ENCODE peak calls at places on chromosomes 16 and 17, in six cellular contexts. One of them, this sample, is unnamed.
A peak's percentile ranks its signal among the peaks of the same experiment; 100 is the strongest.

GRCh38 chr17:57876866-57877237 is 27.0 kb upstream of the MRPS23 start:
- DNase-seq in GM19239: no peak
- DNase-seq in neural crest cell: no peak
- DNase-seq in ovary: no peak
- DNase-seq in ELR: peak; percentile 36
- DNase-seq in NCI-H1694 treated with DMSO at 0.1 percent for 48 hours: no peak
- DNase-seq in this sample: no peak

GRCh38 chr17:36665417-36665816 is 64.0 kb downstream of the MRM1 start:
- DNase-seq in GM19239: no peak
- DNase-seq in neural crest cell: no peak
- DNase-seq in ovary: no peak
- DNase-seq in ELR: peak; percentile 42
- DNase-seq in NCI-H1694 treated with DMSO at 0.1 percent for 48 hours: no peak
- DNase-seq in this sample: no peak

GRCh38 chr16:66275795-66276428 is 90.6 kb upstream of the CDH5 start:
- DNase-seq in GM19239: peak; percentile 25
- DNase-seq in neural crest cell: peak; percentile 46
- DNase-seq in ovary: no peak
- DNase-seq in ELR: peak; percentile 73
- DNase-seq in NCI-H1694 treated with DMSO at 0.1 percent for 48 hours: peak; percentile 61
- DNase-seq in this sample: no peak

GRCh38 chr17:79078476-79079190 is 4.0 kb downstream of the ENGASE start:
- DNase-seq in GM19239: no peak
- DNase-seq in neural crest cell: no peak
- DNase-seq in ovary: no peak
- DNase-seq in ELR: no peak
- DNase-seq in NCI-H1694 treated with DMSO at 0.1 percent for 48 hours: no peak
- DNase-seq in this sample: no peak

GRCh38 chr16:84836967-84837366 is 17.2 kb downstream of the CRISPLD2 start:
- DNase-seq in GM19239: no peak
- DNase-seq in neural crest cell: no peak
- DNase-seq in ovary: no peak
- DNase-seq in ELR: no peak
- DNase-seq in NCI-H1694 treated with DMSO at 0.1 percent for 48 hours: no peak
- DNase-seq in this sample: no peak

GRCh38 chr17:77924757-77925336 is 33.7 kb upstream of the TNRC6C start:
- DNase-seq in GM19239: no peak
- DNase-seq in neural crest cell: no peak
- DNase-seq in ovary: peak; percentile 25
- DNase-seq in ELR: no peak
- DNase-seq in NCI-H1694 treated with DMSO at 0.1 percent for 48 hours: no peak
- DNase-seq in this sample: no peak

GRCh38 chr17:55577011-55577586 is 65.8 kb upstream of the SMIM36 start:
- DNase-seq in GM19239: no peak
- DNase-seq in neural crest cell: no peak
- DNase-seq in ovary: peak; percentile 53
- DNase-seq in ELR: peak; percentile 83
- DNase-seq in NCI-H1694 treated with DMSO at 0.1 percent for 48 hours: no peak
- DNase-seq in this sample: peak; percentile 37

GRCh38 chr17:33015716-33016346 is 24.2 kb downstream of the SPACA3 start:
- DNase-seq in GM19239: no peak
- DNase-seq in neural crest cell: no peak
- DNase-seq in ovary: no peak
- DNase-seq in ELR: no peak
- DNase-seq in NCI-H1694 treated with DMSO at 0.1 percent for 48 hours: no peak
- DNase-seq in this sample: no peak

GRCh38 chr16:534089-534635 is 6.7 kb downstream of the CAPN15 start:
- DNase-seq in GM19239: no peak
- DNase-seq in neural crest cell: no peak
- DNase-seq in ovary: no peak
- DNase-seq in ELR: no peak
- DNase-seq in NCI-H1694 treated with DMSO at 0.1 percent for 48 hours: no peak
- DNase-seq in this sample: no peak

GRCh38 chr16:51637744-51638100 is 486.7 kb upstream of the SALL1 start:
- DNase-seq in GM19239: no peak
- DNase-seq in neural crest cell: no peak
- DNase-seq in ovary: no peak
- DNase-seq in ELR: peak; percentile 33
- DNase-seq in NCI-H1694 treated with DMSO at 0.1 percent for 48 hours: peak; percentile 19
- DNase-seq in this sample: no peak

GRCh38 chr17:34721326-34721725 is 141.9 kb downstream of the TMEM132E start:
- DNase-seq in GM19239: no peak
- DNase-seq in neural crest cell: no peak
- DNase-seq in ovary: no peak
- DNase-seq in ELR: no peak
- DNase-seq in NCI-H1694 treated with DMSO at 0.1 percent for 48 hours: no peak
- DNase-seq in this sample: no peak

GRCh38 chr16:84278968-84279367 is 15.7 kb upstream of the WFDC1 start:
- DNase-seq in GM19239: no peak
- DNase-seq in neural crest cell: no peak
- DNase-seq in ovary: no peak
- DNase-seq in ELR: no peak
- DNase-seq in NCI-H1694 treated with DMSO at 0.1 percent for 48 hours: no peak
- DNase-seq in this sample: no peak

GRCh38 chr17:31888124-31888523 is 13.4 kb downstream of the UTP6 start:
- DNase-seq in GM19239: no peak
- DNase-seq in neural crest cell: no peak
- DNase-seq in ovary: no peak
- DNase-seq in ELR: no peak
- DNase-seq in NCI-H1694 treated with DMSO at 0.1 percent for 48 hours: no peak
- DNase-seq in this sample: no peak

GRCh38 chr17:78979780-78980623 is at the start of gene LGALS3BP:
- DNase-seq in GM19239: peak; percentile 52
- DNase-seq in neural crest cell: no peak
- DNase-seq in ovary: peak; percentile 89
- DNase-seq in ELR: peak; percentile 82
- DNase-seq in NCI-H1694 treated with DMSO at 0.1 percent for 48 hours: no peak
- DNase-seq in this sample: no peak

GRCh38 chr17:58969612-58970011 is 137.1 kb downstream of the TRIM37 start:
- DNase-seq in GM19239: no peak
- DNase-seq in neural crest cell: no peak
- DNase-seq in ovary: no peak
- DNase-seq in ELR: no peak
- DNase-seq in NCI-H1694 treated with DMSO at 0.1 percent for 48 hours: no peak
- DNase-seq in this sample: no peak

GRCh38 chr16:1050466-1050865 is 22.1 kb upstream of the SSTR5 start:
- DNase-seq in GM19239: no peak
- DNase-seq in neural crest cell: no peak
- DNase-seq in ovary: no peak
- DNase-seq in ELR: no peak
- DNase-seq in NCI-H1694 treated with DMSO at 0.1 percent for 48 hours: no peak
- DNase-seq in this sample: no peak

GRCh38 chr17:49104511-49105074 is 28.0 kb upstream of the B4GALNT2 start:
- DNase-seq in GM19239: no peak
- DNase-seq in neural crest cell: no peak
- DNase-seq in ovary: no peak
- DNase-seq in ELR: peak; percentile 56
- DNase-seq in NCI-H1694 treated with DMSO at 0.1 percent for 48 hours: no peak
- DNase-seq in this sample: no peak

GRCh38 chr17:78391843-78392242 is 13.4 kb downstream of the PGS1 start:
- DNase-seq in GM19239: no peak
- DNase-seq in neural crest cell: no peak
- DNase-seq in ovary: no peak
- DNase-seq in ELR: peak; percentile 93
- DNase-seq in NCI-H1694 treated with DMSO at 0.1 percent for 48 hours: no peak
- DNase-seq in this sample: no peak

This sample was measured in GM12864.